ENCODE peak calls at places on chromosomes 13 and 19, in seven cellular contexts. Q is NCI-H1092; K is stimulated activated CD8-positive, alpha-beta memory T cell treated with anti-CD3 and anti-CD28 coated beads, Interleukin-2, amount 100 ng/mL, for 48 hours; A is PC-9; B is NCI-H2227 treated with DMSO at 0.1 percent for 48 hours; H is stimulated activated CD4-positive, alpha-beta T cell treated with anti-CD3 and anti-CD28 coated beads, Interleukin-1b, Interleukin-23, amount 100 ng/mL, for 1 hour; W is substantia nigra. O is an unnamed sample.

GRCh38 chr13:40777166-40777956 is 6.4 kb upstream of the MRPS31 start:
- DNase-seq in Q (peak; percentile 26), K (no peak), A (peak; percentile 44), B (peak; percentile 37), H (no peak), W (no peak), O (no peak)

GRCh38 chr19:14632286-14632685 is 42.4 kb downstream of the ADGRE3 start:
- DNase-seq in Q (no peak), K (no peak), A (peak; percentile 53), B (no peak), H (no peak), W (no peak), O (no peak)

GRCh38 chr13:71814806-71815205 is 52.2 kb downstream of the DACH1 start:
- DNase-seq in Q (no peak), K (no peak), A (no peak), B (no peak), H (no peak), W (no peak), O (no peak)

GRCh38 chr13:73879346-73880020 is 254.7 kb downstream of the KLF12 start:
- DNase-seq in Q (no peak), K (no peak), A (no peak), B (no peak), H (no peak), W (no peak), O (no peak)

GRCh38 chr13:41588899-41589298 is 131.5 kb downstream of the RGCC start:
- DNase-seq in Q (no peak), K (peak; percentile 28), A (peak; percentile 85), B (no peak), H (peak; percentile 9), W (no peak), O (no peak)

GRCh38 chr13:65461590-65461989 is 1768.5 kb downstream of the PCDH9 start:
- DNase-seq in Q (no peak), K (no peak), A (no peak), B (no peak), H (no peak), W (no peak), O (no peak)

GRCh38 chr13:81442904-81443303 is 1102.0 kb upstream of the SPRY2 start:
- DNase-seq in Q (no peak), K (no peak), A (no peak), B (no peak), H (no peak), W (no peak), O (no peak)

GRCh38 chr19:57110592-57111328 is 9.0 kb upstream of the USP29 start:
- DNase-seq in Q (no peak), K (no peak), A (no peak), B (no peak), H (no peak), W (no peak), O (no peak)

GRCh38 chr13:113029487-113030258 is 60.7 kb downstream of the MCF2L start:
- DNase-seq in Q (no peak), K (peak; percentile 49), A (no peak), B (no peak), H (peak; percentile 30), W (no peak), O (no peak)

GRCh38 chr13:96068729-96069128 is 15.5 kb upstream of the UGGT2 start:
- DNase-seq in Q (no peak), K (no peak), A (no peak), B (no peak), H (no peak), W (no peak), O (no peak)

GRCh38 chr19:16067205-16067938 is 8.9 kb upstream of the TPM4 start:
- DNase-seq in Q (no peak), K (no peak), A (peak; percentile 71), B (no peak), H (no peak), W (peak; percentile 12), O (peak; percentile 24)

GRCh38 chr19:1651548-1652394 is 644 bp downstream of the TCF3 start:
- DNase-seq in Q (no peak), K (no peak), A (no peak), B (no peak), H (no peak), W (no peak), O (no peak)

GRCh38 chr13:90709329-90709728 is 638.2 kb upstream of the MIR17HG start:
- DNase-seq in Q (no peak), K (no peak), A (no peak), B (peak; percentile 27), H (no peak), W (no peak), O (no peak)

GRCh38 chr19:50415661-50416033 is 3.1 kb upstream of the SPIB start:
- DNase-seq in Q (no peak), K (no peak), A (no peak), B (no peak), H (no peak), W (no peak), O (no peak)

GRCh38 chr19:15393963-15394362 is 14.4 kb upstream of the AKAP8 start:
- DNase-seq in Q (no peak), K (no peak), A (no peak), B (no peak), H (no peak), W (no peak), O (no peak)

GRCh38 chr13:51858433-51859247 is 3.1 kb upstream of the CCDC70 start:
- DNase-seq in Q (no peak), K (no peak), A (peak; percentile 71), B (no peak), H (no peak), W (no peak), O (no peak)

GRCh38 chr13:24528816-24529398 is 16.3 kb upstream of the PARP4 start:
- DNase-seq in Q (no peak), K (no peak), A (no peak), B (no peak), H (no peak), W (no peak), O (no peak)

GRCh38 chr19:16564842-16565241 is 7.4 kb downstream of the SLC35E1 start:
- DNase-seq in Q (no peak), K (no peak), A (peak; percentile 78), B (no peak), H (no peak), W (no peak), O (no peak)

O was measured in cerebellar nuclear complex.